ENCODE peak calls at places on chromosomes 5 and 9, in eight cellular contexts. W, Q, Y, L, V, C, J and Z are unnamed samples. For H3K9me2, the result is how much of the 10 kb centered on the place peaks cover.

GRCh38 chr9:5949103-5949699 is 58.5 kb downstream of the MLANA start:
- DNase-seq in W (peak), Q (peak), Y (no peak), L (peak), V (no peak), C (no peak), J (peak), Z (no peak)

GRCh38 chr9:112379177-112380101 is 469 bp upstream of the HSDL2 start:
- DNase-seq in W (peak), Q (peak), Y (peak), L (peak), V (peak), C (peak), J (peak), Z (peak)

GRCh38 chr9:127525426-127526188 is 74.3 kb downstream of the LRSAM1 start:
- DNase-seq in W (no peak), Q (no peak), Y (peak), L (peak), V (peak), C (peak), J (peak), Z (peak)

GRCh38 chr5:8906303-8906967 is 639.4 kb downstream of the SEMA5A start:
- DNase-seq in W (no peak), Q (no peak), Y (no peak), L (no peak), V (no peak), C (no peak), J (peak), Z (no peak)

GRCh38 chr9:123353041-123353440 is 3.0 kb upstream of the CRB2 start:
- DNase-seq in W (no peak), Q (no peak), Y (no peak), L (no peak), V (no peak), C (no peak), J (peak), Z (no peak)

GRCh38 chr5:759111-759741 is 25.3 kb downstream of the ZDHHC11B start:
- DNase-seq in W (peak), Q (peak), Y (no peak), L (no peak), V (peak), C (no peak), J (peak), Z (no peak)

GRCh38 chr9:86669442-86669841 is 277.9 kb downstream of the GAS1 start:
- DNase-seq in W (no peak), Q (no peak), Y (no peak), L (no peak), V (no peak), C (no peak), J (no peak), Z (no peak)

GRCh38 chr5:59703789-59704188 is 189.7 kb downstream of the PDE4D start:
- DNase-seq in W (no peak), Q (no peak), Y (no peak), L (no peak), V (no peak), C (no peak), J (no peak), Z (no peak)

GRCh38 chr5:173204185-173204979 is 30.6 kb downstream of the NKX2-5 start:
- DNase-seq in W (peak), Q (peak), Y (peak), L (peak), V (peak), C (peak), J (peak), Z (peak)

GRCh38 chr9:78574354-78575036 is 277.6 kb downstream of the PSAT1 start:
- DNase-seq in W (no peak), Q (no peak), Y (no peak), L (no peak), V (no peak), C (no peak), J (no peak), Z (no peak)

GRCh38 chr5:10036136-10036535 is 213.6 kb downstream of the ATPSCKMT start:
- DNase-seq in W (no peak), Q (no peak), Y (no peak), L (no peak), V (no peak), C (no peak), J (peak), Z (no peak)

GRCh38 chr5:175556794-175557193 is 78.4 kb downstream of the SFXN1 start:
- DNase-seq in W (no peak), Q (no peak), Y (no peak), L (no peak), V (no peak), C (no peak), J (no peak), Z (no peak)
- H3K9me2 ChIP-seq in W (under half), Q (under half), Y (under half), L (under half), V (under half), C (under half), J (under half), Z (under half)

GRCh38 chr5:133892306-133892705 is 76.1 kb downstream of the C5orf15 start:
- DNase-seq in W (no peak), Q (no peak), Y (no peak), L (no peak), V (no peak), C (no peak), J (no peak), Z (no peak)
- H3K9me2 ChIP-seq in W (under half), Q (under half), Y (under half), L (under half), V (under half), C (under half), J (under half), Z (under half)

GRCh38 chr5:137630216-137630971 is 105.5 kb downstream of the KLHL3 start:
- DNase-seq in W (no peak), Q (no peak), Y (no peak), L (no peak), V (no peak), C (no peak), J (no peak), Z (no peak)
- H3K9me2 ChIP-seq in W (under half), Q (under half), Y (under half), L (under half), V (under half), C (under half), J (under half), Z (under half)

DNA sequence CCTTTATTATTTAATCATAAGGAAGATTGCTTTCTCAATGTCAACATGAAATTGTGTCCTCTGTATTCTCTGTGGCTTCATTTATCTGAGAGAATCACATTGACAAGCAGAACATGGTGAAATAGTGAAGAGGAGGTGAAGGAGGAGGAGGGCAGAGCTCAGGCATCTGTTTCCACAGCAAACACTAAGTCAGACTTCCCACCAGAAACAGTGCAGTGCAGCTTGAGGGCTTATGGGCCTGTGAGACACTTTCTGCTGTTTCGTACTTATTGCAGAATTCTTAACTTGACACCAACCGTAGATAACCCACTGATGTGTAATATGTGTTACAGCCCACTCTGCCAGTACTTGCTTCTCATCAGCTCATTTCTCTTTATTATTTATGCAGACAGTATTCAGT is 386.3 kb downstream of the DIRAS2 start:
- DNase-seq in W (no peak), Q (no peak), Y (no peak), L (no peak), V (no peak), C (no peak), J (no peak), Z (no peak)
- H3K9me2 ChIP-seq in W (under half), Q (under half), Y (under half), L (under half), V (under half), C (under half), J (under half), Z (under half)

GRCh38 chr5:37207802-37208201 is 41.4 kb downstream of the CPLANE1 start:
- DNase-seq in W (no peak), Q (no peak), Y (no peak), L (no peak), V (no peak), C (no peak), J (no peak), Z (no peak)
- H3K9me2 ChIP-seq in W (under half), Q (under half), Y (under half), L (under half), V (under half), C (under half), J (under half), Z (under half)

GRCh38 chr9:33246269-33246860 is 6.4 kb downstream of the SPINK4 start:
- DNase-seq in W (no peak), Q (no peak), Y (no peak), L (no peak), V (no peak), C (no peak), J (no peak), Z (no peak)
- H3K9me2 ChIP-seq in W (under half), Q (under half), Y (under half), L (under half), V (under half), C (under half), J (under half), Z (under half)

GRCh38 chr9:96141666-96142065 is 160.3 kb downstream of the HSD17B3 start:
- DNase-seq in W (no peak), Q (no peak), Y (no peak), L (peak), V (no peak), C (no peak), J (no peak), Z (no peak)
- H3K9me2 ChIP-seq in W (under half), Q (under half), Y (under half), L (under half), V (under half), C (under half), J (under half), Z (under half)

DNA sequence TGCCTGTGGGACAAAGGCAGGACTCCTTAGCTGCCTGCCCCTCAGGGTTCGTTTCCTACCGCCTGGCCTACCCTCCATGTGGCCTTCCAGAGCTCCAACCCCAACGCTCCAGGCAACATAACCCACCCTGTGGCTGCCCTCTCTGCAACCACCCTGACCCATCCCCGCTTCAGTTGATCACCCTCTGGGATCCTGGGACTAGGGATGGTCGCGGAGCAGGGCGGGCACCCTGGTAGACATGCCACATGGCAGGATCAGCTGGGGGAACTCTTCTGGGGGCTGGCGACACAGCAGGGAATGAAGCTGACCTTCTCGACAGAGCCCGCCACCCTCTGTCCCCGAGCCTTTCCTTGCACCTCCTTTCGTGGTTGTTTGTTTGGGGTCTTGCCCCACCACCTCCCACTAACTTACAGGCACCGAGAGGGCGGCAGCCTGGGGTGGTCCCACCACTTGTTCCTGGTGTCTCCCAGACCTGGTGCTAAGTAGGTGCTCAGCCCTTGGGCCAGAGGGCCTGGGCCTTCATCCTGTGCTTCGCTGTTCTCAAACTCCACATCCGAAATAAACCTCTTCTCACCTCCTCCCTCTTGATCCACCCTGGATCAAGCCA is 243.1 kb downstream of the PBX3 start:
- DNase-seq in W (no peak), Q (no peak), Y (no peak), L (no peak), V (no peak), C (no peak), J (no peak), Z (no peak)
- H3K9me2 ChIP-seq in W (under half), Q (under half), Y (under half), L (under half), V (under half), C (under half), J (under half), Z (under half)

GRCh38 chr9:118596374-118597015 is 772.7 kb downstream of the BRINP1 start:
- DNase-seq in W (no peak), Q (no peak), Y (no peak), L (no peak), V (no peak), C (no peak), J (no peak), Z (no peak)
- H3K9me2 ChIP-seq in W (under half), Q (under half), Y (under half), L (under half), V (under half), C (under half), J (under half), Z (under half)

GRCh38 chr5:121695307-121695706 is 156.4 kb upstream of the FTMT start:
- DNase-seq in W (no peak), Q (no peak), Y (no peak), L (no peak), V (no peak), C (no peak), J (no peak), Z (no peak)
- H3K9me2 ChIP-seq in W (under half), Q (under half), Y (under half), L (under half), V (under half), C (under half), J (under half), Z (under half)